ENCODE peak calls at places on chromosomes 2 and 18, in seven cellular contexts. S is HCT116, G is HepG2, F is SK-N-SH, D is H1, Y is K562, X is GM12878. E is an unnamed sample.
A peak's percentile ranks its signal among the peaks of the same experiment; 100 is the strongest.

GRCh38 chr2:21095178-21095577 is 28.6 kb upstream of the TDRD15 start:
- DNase-seq in F (no peak), G (peak; percentile 36), D (no peak), S (no peak), X (no peak), Y (no peak), E (no peak)

GRCh38 chr18:77080283-77080682 is 52.3 kb downstream of the MBP start:
- DNase-seq in F (no peak), G (no peak), X (peak; percentile 62), Y (no peak), S (no peak), D (no peak), E (no peak)

GRCh38 chr2:233414777-233415570 is 60.7 kb downstream of the DGKD start:
- DNase-seq in D (peak; percentile 20), Y (no peak), G (no peak), S (peak; percentile 43), F (no peak), X (no peak), E (no peak)

GRCh38 chr18:5628512-5629255 is 84.9 kb upstream of the EPB41L3 start:
- DNase-seq in Y (no peak), D (peak; percentile 69), S (no peak), G (no peak), F (peak; percentile 53), X (no peak), E (no peak)

GRCh38 chr18:27887711-27888495 is 289.0 kb downstream of the CDH2 start:
- DNase-seq in Y (no peak), F (no peak), G (no peak), X (no peak), S (no peak), D (no peak), E (no peak)

GRCh38 chr18:12307251-12307736 is 747 bp upstream of the TUBB6 start:
- DNase-seq in X (no peak), Y (no peak), S (no peak), F (peak; percentile 50), G (no peak), D (no peak), E (no peak)

GRCh38 chr2:119250891-119251290 is 27.3 kb downstream of the STEAP3 start:
- DNase-seq in Y (no peak), F (no peak), D (no peak), G (no peak), S (no peak), X (no peak), E (no peak)

GRCh38 chr2:65939687-65940086 is 495.2 kb upstream of the MEIS1 start:
- DNase-seq in Y (no peak), X (no peak), D (no peak), G (no peak), F (no peak), S (no peak), E (no peak)

GRCh38 chr18:41144444-41144843 is 810.6 kb upstream of the PIK3C3 start:
- DNase-seq in F (no peak), D (no peak), X (no peak), Y (no peak), G (no peak), S (no peak), E (no peak)

GRCh38 chr2:182866095-182866460 is 359 bp downstream of the FRZB start:
- DNase-seq in S (no peak), G (no peak), D (peak; percentile 81), X (no peak), Y (no peak), F (no peak), E (no peak)

GRCh38 chr18:58186258-58186948 is 142.4 kb downstream of the NEDD4L start:
- DNase-seq in F (no peak), S (no peak), D (peak; percentile 37), Y (no peak), X (no peak), G (no peak), E (peak; percentile 62)

GRCh38 chr18:11976882-11977281 is 4.4 kb upstream of the IMPA2 start:
- DNase-seq in Y (no peak), X (no peak), S (no peak), D (no peak), G (no peak), F (no peak), E (no peak)

GRCh38 chr2:241482556-241482955 is 25.8 kb downstream of the STK25 start:
- DNase-seq in X (no peak), F (no peak), Y (no peak), G (no peak), S (no peak), D (no peak), E (no peak)

GRCh38 chr2:178871536-178871935 is 64.3 kb upstream of the TTN start:
- DNase-seq in D (no peak), S (no peak), F (no peak), Y (no peak), X (no peak), G (no peak), E (no peak)

GRCh38 chr2:159903404-159904126 is 105.6 kb upstream of the CD302 start:
- DNase-seq in F (no peak), S (no peak), Y (no peak), G (no peak), D (no peak), X (no peak), E (no peak)

GRCh38 chr18:35917043-35917442 is 55.4 kb upstream of the RMP24 start:
- DNase-seq in X (no peak), S (no peak), Y (no peak), D (no peak), G (no peak), F (no peak), E (no peak)

GRCh38 chr18:23237524-23238151 is 102.4 kb downstream of the CABLES1 start:
- DNase-seq in Y (no peak), S (no peak), X (peak; percentile 81), F (no peak), G (no peak), D (no peak), E (peak; percentile 23)

GRCh38 chr2:12618576-12618975 is 98.2 kb upstream of the TRIB2 start:
- DNase-seq in X (no peak), S (no peak), Y (no peak), F (no peak), G (no peak), D (no peak), E (no peak)

GRCh38 chr2:12620759-12621158 is 96.0 kb upstream of the TRIB2 start:
- DNase-seq in Y (no peak), G (no peak), X (no peak), F (no peak), S (no peak), D (no peak), E (no peak)

GRCh38 chr2:12617853-12618252 is 98.9 kb upstream of the TRIB2 start:
- DNase-seq in X (no peak), F (no peak), G (no peak), D (no peak), Y (no peak), S (no peak), E (no peak)

GRCh38 chr2:12617366-12617765 is 99.4 kb upstream of the TRIB2 start:
- DNase-seq in Y (no peak), X (no peak), F (no peak), D (no peak), G (no peak), S (no peak), E (no peak)

DNA sequence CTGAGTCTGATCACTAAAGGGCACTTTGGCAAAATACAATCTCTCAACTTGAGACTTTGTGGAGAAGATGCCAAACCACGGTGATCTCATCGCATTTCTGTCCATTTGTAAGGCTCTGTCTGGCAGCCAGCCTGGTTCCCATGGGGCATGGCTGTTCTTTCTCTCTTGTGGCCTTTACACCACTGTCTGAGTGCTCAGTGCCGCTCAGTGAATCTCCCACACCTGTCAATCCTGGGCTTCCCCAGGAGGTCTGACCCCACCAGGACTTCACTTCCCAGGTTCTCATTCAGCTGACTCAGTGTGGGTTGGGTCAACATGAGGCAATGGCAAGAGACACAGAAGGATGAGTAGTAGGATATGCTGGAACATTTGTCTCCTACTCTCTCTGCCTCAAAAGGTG is 96.8 kb upstream of the TRIB2 start:
- DNase-seq in Y (no peak), S (no peak), F (no peak), D (no peak), G (no peak), X (no peak), E (no peak)
- TF ChIP-seq JUND in Y (no peak), S (no peak), F (peak; percentile 82), D (no peak), G (no peak), X (no peak), E (no peak)

GRCh38 chr18:25190468-25190867 is 161.5 kb downstream of the ZNF521 start:
- DNase-seq in F (no peak), D (no peak), X (peak; percentile 39), Y (no peak), G (no peak), S (no peak), E (no peak)
- TF ChIP-seq JUND in F (no peak), D (no peak), X (no peak), Y (no peak), G (no peak), S (no peak), E (no peak)

DNA sequence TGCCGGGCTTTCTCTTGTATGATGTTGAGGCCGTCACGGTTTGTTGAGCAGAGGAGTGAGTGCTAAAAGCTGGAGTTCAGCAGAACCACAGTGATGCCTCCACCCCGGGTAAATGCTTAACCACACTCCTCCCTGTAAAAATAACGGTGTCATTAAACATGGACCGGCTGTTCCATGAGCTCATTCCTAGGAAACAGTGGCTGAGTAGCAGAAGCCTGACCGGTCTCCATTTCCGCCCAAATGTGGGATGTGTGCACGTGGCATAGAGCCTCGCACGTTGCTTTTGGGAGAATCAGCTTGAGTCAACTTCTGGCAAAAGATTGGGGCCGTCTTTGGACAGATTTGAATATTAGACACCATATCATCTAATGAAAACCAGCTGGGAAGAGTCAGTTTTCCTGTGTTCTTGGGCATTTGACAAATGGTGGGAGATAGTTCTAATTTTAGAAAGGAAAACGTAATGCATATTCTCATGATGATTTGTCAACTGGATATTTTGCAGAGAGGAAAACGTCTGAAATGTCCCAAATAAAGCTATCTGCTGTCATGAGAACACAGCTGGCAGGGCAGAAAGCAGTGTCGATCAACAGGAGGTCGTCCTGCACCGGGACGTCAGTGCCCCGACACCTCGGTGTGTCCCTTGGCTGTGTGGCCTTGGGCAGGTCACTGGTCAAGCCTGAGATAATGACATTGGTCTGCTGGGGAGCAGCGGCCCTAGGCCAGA is 42.4 kb downstream of the LRRFIP1 start:
- DNase-seq in F (peak; percentile 48), D (no peak), X (peak; percentile 68), S (no peak), Y (no peak), G (peak; percentile 85), E (no peak)
- TF ChIP-seq JUND in F (peak; percentile 82), D (no peak), X (no peak), S (no peak), Y (no peak), G (peak; percentile 40), E (no peak)

DNA sequence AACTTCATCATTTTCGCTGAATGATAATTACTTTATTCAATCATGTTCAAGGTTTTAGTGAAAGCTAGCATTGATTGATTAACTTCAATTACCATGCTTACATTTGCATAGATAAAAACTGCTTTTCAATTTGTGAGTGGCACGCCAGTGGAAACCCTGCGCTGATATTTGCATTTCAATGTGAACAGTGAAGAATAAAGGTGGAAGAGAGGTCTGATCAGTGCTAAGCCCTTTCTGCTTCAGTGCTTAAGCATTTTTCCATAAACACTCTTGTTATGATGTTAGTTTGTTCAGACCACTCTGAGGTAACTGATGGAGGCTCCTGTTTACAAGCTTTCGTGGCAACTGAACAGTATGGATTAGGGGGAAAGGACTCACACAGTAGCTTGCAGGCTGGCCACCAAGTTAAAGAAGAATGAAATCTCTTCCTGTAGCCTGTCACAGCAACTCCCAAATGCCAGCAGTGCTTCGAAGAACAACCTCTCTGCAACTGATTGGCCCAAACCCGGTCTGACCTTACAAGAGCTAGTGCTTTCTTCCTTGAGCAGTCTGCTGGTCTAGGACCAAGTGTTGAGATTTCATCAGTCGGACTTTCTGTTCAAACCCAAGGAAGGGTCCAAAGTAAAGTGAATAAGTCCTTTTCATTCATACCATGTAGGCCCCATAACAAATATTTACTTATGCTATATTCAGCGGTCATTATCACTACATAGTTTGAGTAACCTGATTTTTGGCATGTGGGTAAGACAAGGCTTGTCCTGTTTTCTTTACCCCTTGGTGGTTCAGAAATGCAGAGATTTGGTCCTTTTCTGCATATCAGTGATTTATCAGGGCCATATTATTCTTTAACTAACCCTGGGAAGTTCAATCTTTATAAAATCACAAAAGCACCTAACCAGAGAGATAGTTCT is 157.1 kb downstream of the GPD2 start:
- DNase-seq in S (no peak), D (no peak), X (no peak), F (no peak), G (peak; percentile 5), Y (no peak), E (no peak)
- TF ChIP-seq JUND in S (no peak), D (no peak), X (no peak), F (no peak), G (no peak), Y (no peak), E (no peak)

E was measured in T47D.